ENCODE peak calls at places on chromosomes 13 and 19, in six cellular contexts. One of them, this sample, is unnamed.

GRCh38 chr19:17026706-17027427 is at the start of gene CPAMD8:
- DNase-seq in neuronal stem cell: peak; percentile 43
- DNase-seq in heart left ventricle: peak; percentile 65
- DNase-seq in SK-N-SH: peak; percentile 59
- DNase-seq in H1: no peak
- DNase-seq in IMR-90: no peak
- DNase-seq in this sample: no peak

GRCh38 chr19:46896076-46896794 is 35.4 kb downstream of the ARHGAP35 start:
- DNase-seq in IMR-90: no peak
- DNase-seq in SK-N-SH: no peak
- DNase-seq in heart left ventricle: no peak
- DNase-seq in neuronal stem cell: no peak
- DNase-seq in H1: no peak
- DNase-seq in this sample: no peak

GRCh38 chr13:102580552-102581169 is 16.1 kb upstream of the TPP2 start:
- DNase-seq in neuronal stem cell: peak; percentile 65
- DNase-seq in SK-N-SH: peak; percentile 54
- DNase-seq in IMR-90: peak; percentile 80
- DNase-seq in heart left ventricle: no peak
- DNase-seq in H1: no peak
- DNase-seq in this sample: no peak

GRCh38 chr13:36839281-36839680 is 20.3 kb downstream of the RFXAP start:
- DNase-seq in H1: no peak
- DNase-seq in SK-N-SH: no peak
- DNase-seq in neuronal stem cell: no peak
- DNase-seq in IMR-90: no peak
- DNase-seq in heart left ventricle: no peak
- DNase-seq in this sample: no peak

GRCh38 chr19:53875602-53876340 is 6.2 kb upstream of the PRKCG start:
- DNase-seq in IMR-90: no peak
- DNase-seq in SK-N-SH: no peak
- DNase-seq in H1: no peak
- DNase-seq in heart left ventricle: no peak
- DNase-seq in neuronal stem cell: no peak
- DNase-seq in this sample: no peak

GRCh38 chr19:4972509-4973230 is 3.8 kb downstream of the KDM4B start:
- DNase-seq in heart left ventricle: no peak
- DNase-seq in IMR-90: peak; percentile 69
- DNase-seq in SK-N-SH: peak; percentile 10
- DNase-seq in neuronal stem cell: no peak
- DNase-seq in H1: no peak
- DNase-seq in this sample: no peak

GRCh38 chr19:4567584-4568071 is 8.1 kb upstream of the SEMA6B start:
- DNase-seq in heart left ventricle: peak; percentile 87
- DNase-seq in neuronal stem cell: peak; percentile 60
- DNase-seq in H1: peak; percentile 66
- DNase-seq in IMR-90: peak; percentile 20
- DNase-seq in SK-N-SH: peak; percentile 88
- DNase-seq in this sample: no peak

GRCh38 chr13:40534456-40534855 is 132.0 kb downstream of the FOXO1 start:
- DNase-seq in IMR-90: no peak
- DNase-seq in neuronal stem cell: no peak
- DNase-seq in heart left ventricle: no peak
- DNase-seq in H1: no peak
- DNase-seq in SK-N-SH: no peak
- DNase-seq in this sample: no peak

GRCh38 chr19:38729653-38730469 is 14.4 kb downstream of the CAPN12 start:
- DNase-seq in H1: peak; percentile 54
- DNase-seq in heart left ventricle: peak; percentile 87
- DNase-seq in neuronal stem cell: peak; percentile 46
- DNase-seq in IMR-90: peak; percentile 44
- DNase-seq in SK-N-SH: peak; percentile 91
- DNase-seq in this sample: peak; percentile 82

GRCh38 chr13:111027481-111028439 is 87.3 kb upstream of the ARHGEF7 start:
- DNase-seq in IMR-90: peak; percentile 50
- DNase-seq in heart left ventricle: no peak
- DNase-seq in H1: no peak
- DNase-seq in SK-N-SH: no peak
- DNase-seq in neuronal stem cell: no peak
- DNase-seq in this sample: no peak

GRCh38 chr19:41309225-41310030 is 544 bp upstream of the CCDC97 start:
- DNase-seq in SK-N-SH: no peak
- DNase-seq in neuronal stem cell: no peak
- DNase-seq in H1: no peak
- DNase-seq in heart left ventricle: no peak
- DNase-seq in IMR-90: no peak
- DNase-seq in this sample: no peak

GRCh38 chr13:45773944-45774343 is 71.8 kb downstream of the CBY2 start:
- DNase-seq in neuronal stem cell: no peak
- DNase-seq in H1: no peak
- DNase-seq in IMR-90: no peak
- DNase-seq in heart left ventricle: no peak
- DNase-seq in SK-N-SH: no peak
- DNase-seq in this sample: no peak

GRCh38 chr19:30596813-30597399 is 224.7 kb downstream of the ZNF536 start:
- DNase-seq in heart left ventricle: no peak
- DNase-seq in neuronal stem cell: no peak
- DNase-seq in H1: peak; percentile 44
- DNase-seq in IMR-90: no peak
- DNase-seq in SK-N-SH: no peak
- DNase-seq in this sample: no peak

GRCh38 chr19:55315956-55316525 is 9.1 kb downstream of the TMEM150B start:
- DNase-seq in neuronal stem cell: no peak
- DNase-seq in heart left ventricle: no peak
- DNase-seq in H1: no peak
- DNase-seq in IMR-90: no peak
- DNase-seq in SK-N-SH: no peak
- DNase-seq in this sample: no peak

GRCh38 chr19:5143471-5144411 is 174.8 kb downstream of the KDM4B start:
- DNase-seq in H1: no peak
- DNase-seq in SK-N-SH: no peak
- DNase-seq in heart left ventricle: peak; percentile 48
- DNase-seq in neuronal stem cell: no peak
- DNase-seq in IMR-90: no peak
- DNase-seq in this sample: no peak

GRCh38 chr13:95921485-95921884 is 131.7 kb downstream of the UGGT2 start:
- DNase-seq in IMR-90: peak; percentile 14
- DNase-seq in SK-N-SH: no peak
- DNase-seq in heart left ventricle: no peak
- DNase-seq in H1: no peak
- DNase-seq in neuronal stem cell: no peak
- DNase-seq in this sample: no peak

GRCh38 chr13:27820524-27821482 is 28.5 kb downstream of the GSX1 start:
- DNase-seq in H1: no peak
- DNase-seq in IMR-90: no peak
- DNase-seq in neuronal stem cell: no peak
- DNase-seq in SK-N-SH: no peak
- DNase-seq in heart left ventricle: no peak
- DNase-seq in this sample: no peak

GRCh38 chr13:43042410-43042921 is 19.1 kb downstream of the DNAJC15 start:
- DNase-seq in H1: no peak
- DNase-seq in heart left ventricle: no peak
- DNase-seq in IMR-90: no peak
- DNase-seq in SK-N-SH: no peak
- DNase-seq in neuronal stem cell: no peak
- DNase-seq in this sample: no peak

GRCh38 chr19:17097593-17098126 is 22.1 kb downstream of the MYO9B start:
- DNase-seq in H1: no peak
- DNase-seq in heart left ventricle: no peak
- DNase-seq in IMR-90: peak; percentile 41
- DNase-seq in SK-N-SH: no peak
- DNase-seq in neuronal stem cell: no peak
- DNase-seq in this sample: no peak

GRCh38 chr19:13817615-13818371 is 22.6 kb downstream of the ZSWIM4 start:
- DNase-seq in H1: peak; percentile 98
- DNase-seq in IMR-90: no peak
- DNase-seq in neuronal stem cell: no peak
- DNase-seq in heart left ventricle: no peak
- DNase-seq in SK-N-SH: no peak
- DNase-seq in this sample: no peak

GRCh38 chr19:2627855-2628254 is 74.6 kb downstream of the GNG7 start:
- DNase-seq in H1: no peak
- DNase-seq in SK-N-SH: no peak
- DNase-seq in heart left ventricle: no peak
- DNase-seq in neuronal stem cell: no peak
- DNase-seq in IMR-90: peak; percentile 49
- DNase-seq in this sample: no peak

GRCh38 chr19:7337380-7338194 is 11.2 kb upstream of the ARHGEF18 start:
- DNase-seq in H1: no peak
- DNase-seq in SK-N-SH: no peak
- DNase-seq in neuronal stem cell: no peak
- DNase-seq in IMR-90: no peak
- DNase-seq in heart left ventricle: no peak
- DNase-seq in this sample: peak; percentile 64

GRCh38 chr13:23434431-23434830 is 929 bp upstream of the SACS start:
- DNase-seq in heart left ventricle: no peak
- DNase-seq in H1: no peak
- DNase-seq in SK-N-SH: no peak
- DNase-seq in IMR-90: no peak
- DNase-seq in neuronal stem cell: no peak
- DNase-seq in this sample: no peak

GRCh38 chr19:39830406-39830805 is 3.6 kb downstream of the DYRK1B start:
- DNase-seq in SK-N-SH: no peak
- DNase-seq in H1: no peak
- DNase-seq in heart left ventricle: no peak
- DNase-seq in neuronal stem cell: no peak
- DNase-seq in IMR-90: no peak
- DNase-seq in this sample: no peak
- H3K36me3 ChIP-seq in SK-N-SH: peaks cover 33% of the 10 kb centered on the region
- H3K36me3 ChIP-seq in H1: peaks cover 17% of the 10 kb centered on the region
- H3K36me3 ChIP-seq in heart left ventricle: peaks cover 75% of the 10 kb centered on the region
- H3K36me3 ChIP-seq in neuronal stem cell: peaks cover 47% of the 10 kb centered on the region
- H3K36me3 ChIP-seq in IMR-90: peaks cover 45% of the 10 kb centered on the region
- H3K36me3 ChIP-seq in this sample: peaks cover 16% of the 10 kb centered on the region

DNA sequence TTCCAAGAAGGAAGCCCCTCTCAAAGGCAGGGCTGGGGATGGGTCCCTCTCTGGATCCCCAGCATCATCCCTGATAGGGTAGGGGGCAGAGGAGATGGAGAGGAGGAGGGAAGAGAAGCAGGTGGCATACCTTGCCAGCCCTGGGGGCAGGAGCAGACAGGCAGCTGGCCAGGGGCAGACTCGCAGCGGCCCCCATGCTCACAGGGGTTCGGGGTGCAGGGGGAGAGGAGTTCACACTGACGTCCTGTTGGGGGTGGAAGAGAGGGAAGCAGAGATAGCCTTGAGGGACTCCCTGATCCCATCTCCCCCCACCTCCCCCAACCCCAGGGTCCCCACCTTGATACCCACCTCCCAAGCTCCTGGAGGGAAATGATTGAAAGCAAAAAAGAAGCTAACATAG is 16.0 kb downstream of the NOTCH3 start:
- DNase-seq in H1: no peak
- DNase-seq in SK-N-SH: no peak
- DNase-seq in neuronal stem cell: no peak
- DNase-seq in IMR-90: no peak
- DNase-seq in heart left ventricle: no peak
- DNase-seq in this sample: no peak
- H3K36me3 ChIP-seq in H1: peaks cover 22% of the 10 kb centered on the region
- H3K36me3 ChIP-seq in SK-N-SH: no peaks in the 10 kb centered on the region
- H3K36me3 ChIP-seq in neuronal stem cell: peaks cover 68% of the 10 kb centered on the region
- H3K36me3 ChIP-seq in IMR-90: peaks cover 61% of the 10 kb centered on the region
- H3K36me3 ChIP-seq in heart left ventricle: peaks cover 76% of the 10 kb centered on the region
- H3K36me3 ChIP-seq in this sample: no peaks in the 10 kb centered on the region

GRCh38 chr13:114026128-114026880 is 52.4 kb upstream of the C13orf46 start:
- DNase-seq in SK-N-SH: no peak
- DNase-seq in IMR-90: no peak
- DNase-seq in neuronal stem cell: no peak
- DNase-seq in heart left ventricle: peak; percentile 57
- DNase-seq in H1: no peak
- DNase-seq in this sample: no peak
- H3K36me3 ChIP-seq in SK-N-SH: peaks cover 6% of the 10 kb centered on the region
- H3K36me3 ChIP-seq in IMR-90: peaks cover 61% of the 10 kb centered on the region
- H3K36me3 ChIP-seq in neuronal stem cell: peaks cover 5% of the 10 kb centered on the region
- H3K36me3 ChIP-seq in heart left ventricle: peaks cover 33% of the 10 kb centered on the region
- H3K36me3 ChIP-seq in H1: no peaks in the 10 kb centered on the region
- H3K36me3 ChIP-seq in this sample: peaks cover under 1% of the 10 kb centered on the region

GRCh38 chr19:48145596-48146254 is 24.4 kb downstream of the LIG1 start:
- DNase-seq in heart left ventricle: no peak
- DNase-seq in neuronal stem cell: no peak
- DNase-seq in IMR-90: no peak
- DNase-seq in SK-N-SH: no peak
- DNase-seq in H1: no peak
- DNase-seq in this sample: no peak
- H3K36me3 ChIP-seq in heart left ventricle: peaks cover 28% of the 10 kb centered on the region
- H3K36me3 ChIP-seq in neuronal stem cell: peaks cover 32% of the 10 kb centered on the region
- H3K36me3 ChIP-seq in IMR-90: peaks cover 5% of the 10 kb centered on the region
- H3K36me3 ChIP-seq in SK-N-SH: no peaks in the 10 kb centered on the region
- H3K36me3 ChIP-seq in H1: peaks cover 17% of the 10 kb centered on the region
- H3K36me3 ChIP-seq in this sample: no peaks in the 10 kb centered on the region

GRCh38 chr19:43735957-43736356 is 18.8 kb downstream of the SMG9 start:
- DNase-seq in neuronal stem cell: no peak
- DNase-seq in heart left ventricle: no peak
- DNase-seq in H1: no peak
- DNase-seq in SK-N-SH: no peak
- DNase-seq in IMR-90: peak; percentile 68
- DNase-seq in this sample: no peak

GRCh38 chr19:43738780-43739211 is 16.0 kb downstream of the SMG9 start:
- DNase-seq in H1: no peak
- DNase-seq in IMR-90: no peak
- DNase-seq in heart left ventricle: no peak
- DNase-seq in neuronal stem cell: no peak
- DNase-seq in SK-N-SH: no peak
- DNase-seq in this sample: no peak

GRCh38 chr19:43731854-43732253 is 16.0 kb downstream of the IRGC start:
- DNase-seq in H1: no peak
- DNase-seq in IMR-90: peak; percentile 11
- DNase-seq in SK-N-SH: no peak
- DNase-seq in heart left ventricle: no peak
- DNase-seq in neuronal stem cell: no peak
- DNase-seq in this sample: no peak

GRCh38 chr19:43731346-43731745 is 15.5 kb downstream of the IRGC start:
- DNase-seq in heart left ventricle: no peak
- DNase-seq in SK-N-SH: no peak
- DNase-seq in IMR-90: no peak
- DNase-seq in neuronal stem cell: no peak
- DNase-seq in H1: no peak
- DNase-seq in this sample: no peak

GRCh38 chr19:43735013-43735412 is 19.1 kb downstream of the IRGC start:
- DNase-seq in neuronal stem cell: no peak
- DNase-seq in SK-N-SH: no peak
- DNase-seq in IMR-90: no peak
- DNase-seq in heart left ventricle: no peak
- DNase-seq in H1: no peak
- DNase-seq in this sample: no peak
- H3K36me3 ChIP-seq in neuronal stem cell: peaks cover 50% of the 10 kb centered on the region
- H3K36me3 ChIP-seq in SK-N-SH: peaks cover 49% of the 10 kb centered on the region
- H3K36me3 ChIP-seq in IMR-90: peaks cover 56% of the 10 kb centered on the region
- H3K36me3 ChIP-seq in heart left ventricle: peaks cover 97% of the 10 kb centered on the region
- H3K36me3 ChIP-seq in H1: peaks cover 15% of the 10 kb centered on the region
- H3K36me3 ChIP-seq in this sample: peaks cover 29% of the 10 kb centered on the region

DNA sequence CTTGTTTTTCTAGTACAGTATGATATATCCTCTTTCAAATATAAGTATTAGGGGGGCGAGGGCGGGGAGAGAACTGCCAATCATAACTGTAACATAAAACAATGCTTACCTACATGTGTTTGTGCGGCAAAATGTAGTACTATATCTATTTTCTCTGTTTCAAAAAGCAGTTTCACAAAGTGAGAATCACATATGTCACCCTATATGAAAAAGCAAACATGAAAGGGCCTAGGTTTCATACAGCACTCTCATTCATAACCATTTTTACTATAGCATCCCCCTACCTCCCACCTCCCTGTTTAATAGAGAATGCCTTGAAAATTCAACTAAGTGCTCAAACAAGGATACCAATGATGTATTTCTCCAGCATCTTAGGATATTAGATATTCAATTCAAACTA is 5.2 kb downstream of the TGDS start:
- DNase-seq in heart left ventricle: no peak
- DNase-seq in SK-N-SH: no peak
- DNase-seq in H1: no peak
- DNase-seq in IMR-90: no peak
- DNase-seq in neuronal stem cell: no peak
- DNase-seq in this sample: no peak
- H3K36me3 ChIP-seq in heart left ventricle: peaks cover 59% of the 10 kb centered on the region
- H3K36me3 ChIP-seq in SK-N-SH: peaks cover 32% of the 10 kb centered on the region
- H3K36me3 ChIP-seq in H1: peaks cover 3% of the 10 kb centered on the region
- H3K36me3 ChIP-seq in IMR-90: peaks cover 8% of the 10 kb centered on the region
- H3K36me3 ChIP-seq in neuronal stem cell: no peaks in the 10 kb centered on the region
- H3K36me3 ChIP-seq in this sample: no peaks in the 10 kb centered on the region